ENCODE peak calls at places on chromosomes 7 and 10, in nine cellular contexts. X is mucosa of descending colon; M is A549; A is SJCRH30; N is RWPE2; Y is CD8-positive, alpha-beta T cell; W is pancreas; F is neural progenitor cell; B is suprapubic skin. S is an unnamed sample.

GRCh38 chr7:50304158-50304910 is at the start of gene IKZF1:
- DNase-seq in A (no peak), N (no peak), B (no peak), F (peak; percentile 80), X (peak; percentile 67), Y (peak; percentile 65), W (peak; percentile 17), M (no peak), S (peak; percentile 25)

GRCh38 chr7:44395067-44395466 is 69.7 kb upstream of the CAMK2B start:
- DNase-seq in Y (no peak), B (no peak), W (no peak), N (no peak), F (no peak), A (peak; percentile 36), M (no peak), X (no peak), S (no peak)

GRCh38 chr10:52312999-52313349 is 1.1 kb upstream of the DKK1 start:
- DNase-seq in Y (no peak), F (peak; percentile 24), B (no peak), M (peak; percentile 14), A (no peak), X (no peak), N (no peak), W (no peak), S (no peak)

GRCh38 chr7:73822319-73823173 is 8.2 kb upstream of the CLDN4 start:
- DNase-seq in A (peak; percentile 74), B (peak; percentile 82), X (peak; percentile 90), F (peak; percentile 51), M (peak; percentile 98), Y (no peak), W (peak; percentile 36), N (peak; percentile 97), S (peak; percentile 90)

GRCh38 chr7:80393786-80394185 is 118.1 kb downstream of the GNAT3 start:
- DNase-seq in N (no peak), B (no peak), W (no peak), A (no peak), M (no peak), Y (no peak), F (no peak), X (no peak), S (no peak)

GRCh38 chr10:48496831-48497792 is 107.8 kb downstream of the ARHGAP22 start:
- DNase-seq in B (no peak), Y (no peak), W (no peak), F (no peak), X (no peak), M (no peak), N (peak; percentile 37), A (no peak), S (peak; percentile 76)

GRCh38 chr10:69567920-69568319 is 5.3 kb downstream of the NEUROG3 start:
- DNase-seq in X (peak; percentile 49), N (no peak), Y (no peak), W (peak; percentile 53), F (peak; percentile 92), A (peak; percentile 29), M (peak; percentile 24), B (no peak), S (peak; percentile 68)

GRCh38 chr7:47587976-47588375 is 6.1 kb upstream of the TNS3 start:
- DNase-seq in W (no peak), F (no peak), Y (no peak), B (no peak), X (no peak), A (no peak), M (no peak), N (no peak), S (no peak)

GRCh38 chr10:6669269-6669859 is 89.3 kb upstream of the PRKCQ start:
- DNase-seq in A (no peak), X (no peak), W (no peak), N (no peak), B (no peak), M (peak; percentile 38), Y (peak; percentile 8), F (peak; percentile 41), S (peak; percentile 82)

GRCh38 chr7:100198266-100198665 is 20.5 kb downstream of the STAG3 start:
- DNase-seq in M (no peak), B (no peak), A (no peak), Y (no peak), N (no peak), X (no peak), W (no peak), F (no peak), S (no peak)

GRCh38 chr7:16428672-16429071 is 7.3 kb upstream of the CRPPA start:
- DNase-seq in N (no peak), B (no peak), Y (no peak), F (no peak), X (no peak), M (no peak), A (no peak), W (no peak), S (peak; percentile 64)

GRCh38 chr10:33263453-33263852 is 71.0 kb downstream of the NRP1 start:
- DNase-seq in F (no peak), A (no peak), N (no peak), X (no peak), Y (no peak), B (no peak), W (no peak), M (no peak), S (peak; percentile 40)

GRCh38 chr7:50393076-50393475 is 57.1 kb downstream of the FIGNL1 start:
- DNase-seq in M (no peak), A (no peak), B (no peak), F (no peak), W (no peak), N (no peak), Y (peak; percentile 23), X (no peak), S (no peak)

GRCh38 chr7:97008275-97008917 is 3.0 kb downstream of the DLX6 start:
- DNase-seq in X (no peak), A (no peak), Y (no peak), M (no peak), B (no peak), W (no peak), N (no peak), F (no peak), S (no peak)

GRCh38 chr10:130739757-130740145 is 571.8 kb downstream of the TCERG1L start:
- DNase-seq in N (no peak), F (no peak), M (no peak), W (no peak), A (no peak), B (peak; percentile 33), Y (no peak), X (no peak), S (no peak)

GRCh38 chr7:33043875-33044718 is 18.5 kb downstream of the NT5C3A start:
- DNase-seq in N (no peak), W (no peak), A (no peak), Y (no peak), X (no peak), M (peak; percentile 60), F (no peak), B (no peak), S (no peak)
- H3K4me1 ChIP-seq in N (peaks cover 18% of the 10 kb centered on the region), W (peaks cover 29% of the 10 kb centered on the region), A (no peaks in the 10 kb centered on the region), Y (peaks cover 19% of the 10 kb centered on the region), X (peaks cover 46% of the 10 kb centered on the region), M (peaks cover 57% of the 10 kb centered on the region), F (no peaks in the 10 kb centered on the region), B (peaks cover 44% of the 10 kb centered on the region), S (peaks cover 22% of the 10 kb centered on the region)

DNA sequence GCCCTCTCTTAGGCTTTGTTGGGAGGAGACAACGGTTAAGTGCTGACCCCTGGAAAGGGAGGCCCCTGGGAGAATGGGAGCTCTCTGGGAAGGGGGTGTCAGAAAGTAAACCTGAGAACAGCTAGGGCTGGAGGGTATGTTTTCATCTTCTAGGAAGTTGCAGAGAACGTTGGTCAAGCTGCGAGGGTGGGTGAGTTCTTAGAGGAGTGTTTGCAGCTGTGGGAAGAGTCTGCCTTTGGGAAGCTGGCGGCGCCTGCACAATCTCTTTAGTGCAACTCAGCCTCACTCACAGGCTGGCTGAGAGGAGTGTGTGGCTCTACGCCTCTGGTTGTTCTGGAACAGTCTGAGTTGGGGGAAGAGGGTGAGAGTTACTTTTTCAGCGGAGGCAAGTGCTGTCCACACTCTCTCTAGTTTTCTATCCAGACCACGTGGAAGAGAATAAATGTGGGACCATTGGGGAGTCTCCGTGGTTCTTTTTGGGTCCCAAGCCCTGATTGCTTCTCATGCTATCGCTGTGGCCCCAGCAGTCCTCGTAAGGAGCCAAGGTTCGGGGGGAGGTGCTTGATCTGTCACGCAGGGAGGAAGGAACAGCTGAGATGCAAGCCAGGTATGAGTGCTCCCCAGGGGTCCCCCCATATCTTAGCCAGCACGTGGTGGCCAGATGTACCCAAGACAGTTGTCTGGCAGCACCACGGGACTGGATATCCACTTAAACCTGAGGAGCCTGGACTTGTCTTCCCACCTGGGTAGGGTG is 237.2 kb downstream of the BUB3 start:
- DNase-seq in B (no peak), M (no peak), N (no peak), W (no peak), A (no peak), X (no peak), Y (no peak), F (no peak), S (no peak)
- H3K4me3 ChIP-seq in B (no peak overlapping the region), M (no peak overlapping the region), N (no peak overlapping the region), W (no peak overlapping the region), A (no peak overlapping the region), X (no peak overlapping the region), Y (no peak overlapping the region), F (no peak overlapping the region), S (no peak overlapping the region)

GRCh38 chr10:11902646-11903045 is 79.5 kb downstream of the PROSER2 start:
- DNase-seq in F (no peak), Y (no peak), A (no peak), X (no peak), W (no peak), B (no peak), N (peak; percentile 54), M (no peak), S (no peak)
- H3K4me1 ChIP-seq in F (no peaks in the 10 kb centered on the region), Y (no peaks in the 10 kb centered on the region), A (peaks cover 41% of the 10 kb centered on the region), X (no peaks in the 10 kb centered on the region), W (no peaks in the 10 kb centered on the region), B (no peaks in the 10 kb centered on the region), N (peaks cover 13% of the 10 kb centered on the region), M (peaks cover 22% of the 10 kb centered on the region), S (no peaks in the 10 kb centered on the region)

GRCh38 chr10:102435098-102435497 is 2.7 kb upstream of the CUEDC2 start:
- DNase-seq in A (no peak), X (no peak), M (no peak), N (no peak), Y (no peak), B (no peak), F (no peak), W (no peak), S (no peak)

GRCh38 chr10:102431452-102432124 is 786 bp downstream of the CUEDC2 start:
- DNase-seq in W (no peak), B (no peak), X (no peak), N (no peak), Y (no peak), A (peak; percentile 65), M (no peak), F (no peak), S (peak; percentile 51)

GRCh38 chr10:102432162-102432950 is at the start of gene CUEDC2:
- DNase-seq in N (peak; percentile 92), A (peak; percentile 99), W (peak; percentile 97), F (peak; percentile 98), Y (peak; percentile 97), B (peak; percentile 97), X (peak; percentile 99), M (peak; percentile 97), S (peak; percentile 99)

GRCh38 chr10:102434251-102434913 is 2.0 kb upstream of the CUEDC2 start:
- DNase-seq in Y (no peak), X (no peak), M (no peak), F (no peak), N (no peak), W (no peak), B (no peak), A (no peak), S (peak; percentile 77)

DNA sequence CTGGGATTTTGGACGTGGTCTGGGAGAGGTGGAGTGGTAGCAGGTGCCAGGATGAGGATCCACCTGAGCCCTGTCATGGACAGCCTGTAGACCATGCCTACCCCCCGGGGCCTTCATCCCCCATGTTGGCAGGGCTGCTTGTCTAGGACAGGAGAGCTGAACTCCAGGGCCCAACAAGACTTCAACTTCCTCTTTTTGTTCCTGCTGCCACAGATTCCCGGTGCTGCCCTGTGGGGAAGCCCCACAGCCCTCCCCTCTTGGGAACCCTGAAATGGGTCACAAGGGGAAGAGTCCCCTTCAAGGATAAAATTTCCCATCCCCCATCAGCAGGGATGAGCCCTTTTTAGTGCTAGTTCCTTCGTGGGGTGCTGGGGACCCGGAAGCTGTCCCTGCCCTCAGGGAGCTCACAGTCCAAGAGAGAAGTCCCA is 1.3 kb upstream of the CUEDC2 start:
- DNase-seq in M (no peak), Y (no peak), A (no peak), F (no peak), W (peak; percentile 33), B (no peak), X (no peak), N (no peak), S (no peak)
- H3K4me3 ChIP-seq in M (no peak overlapping the region), Y (peak overlapping the region; percentile 96), A (no peak overlapping the region), F (no peak overlapping the region), W (no peak overlapping the region), B (no peak overlapping the region), X (no peak overlapping the region), N (no peak overlapping the region), S (no peak overlapping the region)